ENCODE peak calls at places on chromosomes 3 and 15, in nine cellular contexts. One of them, this sample, is unnamed.

GRCh38 chr3:48564022-48564421 is 441 bp upstream of the UCN2 start:
- DNase-seq in psoas muscle: peak; percentile 50
- DNase-seq in retinal pigment epithelial cell: no peak
- DNase-seq in breast epithelium: no peak
- DNase-seq in fibroblast of pulmonary artery: peak; percentile 52
- DNase-seq in heart left ventricle: no peak
- DNase-seq in neural progenitor cell: no peak
- DNase-seq in coronary artery: no peak
- DNase-seq in HL-60: peak; percentile 54
- DNase-seq in this sample: no peak

GRCh38 chr3:124887177-124887995 is at the start of gene ITGB5:
- DNase-seq in neural progenitor cell: peak; percentile 91
- DNase-seq in coronary artery: peak; percentile 93
- DNase-seq in retinal pigment epithelial cell: no peak
- DNase-seq in breast epithelium: peak; percentile 77
- DNase-seq in HL-60: peak; percentile 3
- DNase-seq in psoas muscle: peak; percentile 87
- DNase-seq in fibroblast of pulmonary artery: peak; percentile 83
- DNase-seq in heart left ventricle: peak; percentile 85
- DNase-seq in this sample: peak; percentile 32

GRCh38 chr3:53708001-53708621 is 138.1 kb downstream of the CHDH start:
- DNase-seq in fibroblast of pulmonary artery: no peak
- DNase-seq in HL-60: peak; percentile 86
- DNase-seq in neural progenitor cell: no peak
- DNase-seq in coronary artery: peak; percentile 14
- DNase-seq in breast epithelium: no peak
- DNase-seq in retinal pigment epithelial cell: no peak
- DNase-seq in psoas muscle: no peak
- DNase-seq in heart left ventricle: peak; percentile 59
- DNase-seq in this sample: no peak

GRCh38 chr15:87566236-87566635 is 690.3 kb downstream of the NTRK3 start:
- DNase-seq in coronary artery: no peak
- DNase-seq in retinal pigment epithelial cell: no peak
- DNase-seq in fibroblast of pulmonary artery: no peak
- DNase-seq in HL-60: no peak
- DNase-seq in psoas muscle: no peak
- DNase-seq in heart left ventricle: no peak
- DNase-seq in neural progenitor cell: no peak
- DNase-seq in breast epithelium: no peak
- DNase-seq in this sample: no peak

GRCh38 chr3:50612234-50612972 is 829 bp upstream of the CISH start:
- DNase-seq in psoas muscle: no peak
- DNase-seq in neural progenitor cell: no peak
- DNase-seq in fibroblast of pulmonary artery: no peak
- DNase-seq in coronary artery: no peak
- DNase-seq in heart left ventricle: no peak
- DNase-seq in breast epithelium: no peak
- DNase-seq in retinal pigment epithelial cell: no peak
- DNase-seq in HL-60: no peak
- DNase-seq in this sample: no peak

GRCh38 chr3:78613366-78614008 is 1154.3 kb downstream of the ROBO1 start:
- DNase-seq in fibroblast of pulmonary artery: no peak
- DNase-seq in neural progenitor cell: no peak
- DNase-seq in coronary artery: no peak
- DNase-seq in HL-60: no peak
- DNase-seq in heart left ventricle: no peak
- DNase-seq in psoas muscle: no peak
- DNase-seq in retinal pigment epithelial cell: no peak
- DNase-seq in breast epithelium: no peak
- DNase-seq in this sample: no peak

GRCh38 chr3:184659797-184660301 is 52.0 kb downstream of the MAGEF1 start:
- DNase-seq in breast epithelium: no peak
- DNase-seq in neural progenitor cell: peak; percentile 39
- DNase-seq in heart left ventricle: no peak
- DNase-seq in coronary artery: no peak
- DNase-seq in HL-60: no peak
- DNase-seq in psoas muscle: peak; percentile 35
- DNase-seq in retinal pigment epithelial cell: no peak
- DNase-seq in fibroblast of pulmonary artery: no peak
- DNase-seq in this sample: no peak

GRCh38 chr3:128804017-128804816 is 75.2 kb upstream of the ACAD9 start:
- DNase-seq in breast epithelium: no peak
- DNase-seq in fibroblast of pulmonary artery: peak; percentile 60
- DNase-seq in heart left ventricle: no peak
- DNase-seq in HL-60: peak; percentile 58
- DNase-seq in coronary artery: no peak
- DNase-seq in psoas muscle: no peak
- DNase-seq in neural progenitor cell: no peak
- DNase-seq in retinal pigment epithelial cell: no peak
- DNase-seq in this sample: no peak

GRCh38 chr3:130242850-130243569 is 102.5 kb upstream of the COL6A5 start:
- DNase-seq in heart left ventricle: no peak
- DNase-seq in retinal pigment epithelial cell: no peak
- DNase-seq in coronary artery: no peak
- DNase-seq in fibroblast of pulmonary artery: peak; percentile 20
- DNase-seq in neural progenitor cell: peak; percentile 8
- DNase-seq in psoas muscle: no peak
- DNase-seq in HL-60: no peak
- DNase-seq in breast epithelium: no peak
- DNase-seq in this sample: no peak
- TF ChIP-seq CTCF in heart left ventricle: no peak
- TF ChIP-seq CTCF in retinal pigment epithelial cell: peak; percentile 26
- TF ChIP-seq CTCF in coronary artery: no peak
- TF ChIP-seq CTCF in fibroblast of pulmonary artery: peak; percentile 12
- TF ChIP-seq CTCF in neural progenitor cell: peak; percentile 39
- TF ChIP-seq CTCF in psoas muscle: no peak
- TF ChIP-seq CTCF in HL-60: no peak
- TF ChIP-seq CTCF in breast epithelium: no peak
- TF ChIP-seq CTCF in this sample: no peak

DNA sequence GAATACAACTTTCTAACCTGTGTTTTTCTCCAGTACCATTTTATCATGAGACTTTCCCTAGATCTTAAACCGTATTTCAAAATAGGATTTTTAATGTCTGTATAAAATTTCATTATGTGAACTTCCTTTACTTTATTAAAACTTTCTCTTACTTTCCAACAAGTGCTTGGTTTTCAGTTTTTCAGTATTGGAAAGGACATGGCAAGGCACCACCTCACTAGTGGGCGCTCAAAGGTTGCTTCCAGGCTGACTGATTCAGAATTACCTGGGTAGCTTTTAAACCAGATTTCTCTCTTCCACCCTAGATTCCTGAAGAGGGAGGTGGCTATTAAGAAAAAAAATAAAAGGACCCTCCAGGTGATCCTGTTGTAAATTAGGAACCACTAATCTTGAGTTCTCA is 236.6 kb downstream of the SOX2 start:
- DNase-seq in fibroblast of pulmonary artery: no peak
- DNase-seq in coronary artery: no peak
- DNase-seq in HL-60: no peak
- DNase-seq in retinal pigment epithelial cell: no peak
- DNase-seq in neural progenitor cell: peak; percentile 8
- DNase-seq in heart left ventricle: no peak
- DNase-seq in psoas muscle: no peak
- DNase-seq in breast epithelium: no peak
- DNase-seq in this sample: no peak
- TF ChIP-seq CTCF in fibroblast of pulmonary artery: no peak
- TF ChIP-seq CTCF in coronary artery: no peak
- TF ChIP-seq CTCF in HL-60: no peak
- TF ChIP-seq CTCF in retinal pigment epithelial cell: peak; percentile 55
- TF ChIP-seq CTCF in neural progenitor cell: peak; percentile 35
- TF ChIP-seq CTCF in heart left ventricle: no peak
- TF ChIP-seq CTCF in psoas muscle: no peak
- TF ChIP-seq CTCF in breast epithelium: no peak
- TF ChIP-seq CTCF in this sample: no peak

DNA sequence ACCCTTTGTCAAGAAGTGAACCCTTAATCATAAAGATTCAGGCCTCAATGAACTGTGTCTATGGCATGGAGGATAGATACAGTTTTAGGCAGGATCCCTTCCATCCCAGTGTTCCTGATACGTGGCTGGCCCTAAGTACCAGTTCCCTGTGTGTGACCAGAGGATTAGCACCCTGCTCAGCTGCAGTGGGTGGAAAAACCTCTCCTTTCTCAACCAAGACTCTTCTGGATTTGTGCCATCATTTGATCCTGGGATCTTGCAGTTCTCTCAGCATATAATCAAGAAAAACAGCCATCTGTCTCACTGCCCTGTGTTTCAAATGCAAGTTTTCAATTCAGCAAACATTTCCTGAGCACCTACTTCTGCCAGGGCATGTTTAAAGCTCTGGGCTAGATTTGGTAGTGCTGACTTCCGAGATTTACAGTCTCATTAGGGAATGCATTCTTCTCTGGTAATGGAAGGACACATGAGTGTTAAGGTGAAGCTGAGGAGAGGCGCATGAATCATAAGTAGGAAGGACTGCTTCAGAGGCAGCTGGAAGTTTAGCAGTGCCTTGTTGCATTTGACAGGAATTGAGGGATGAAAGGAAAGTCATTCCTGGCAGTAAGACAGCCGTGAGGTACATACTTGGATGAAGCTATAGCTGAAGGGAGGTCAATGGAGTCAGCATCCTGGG is 388.3 kb downstream of the MFSD1 start:
- DNase-seq in neural progenitor cell: no peak
- DNase-seq in retinal pigment epithelial cell: peak; percentile 48
- DNase-seq in HL-60: no peak
- DNase-seq in psoas muscle: no peak
- DNase-seq in fibroblast of pulmonary artery: peak; percentile 26
- DNase-seq in coronary artery: no peak
- DNase-seq in breast epithelium: no peak
- DNase-seq in heart left ventricle: no peak
- DNase-seq in this sample: no peak
- TF ChIP-seq CTCF in neural progenitor cell: no peak
- TF ChIP-seq CTCF in retinal pigment epithelial cell: no peak
- TF ChIP-seq CTCF in HL-60: no peak
- TF ChIP-seq CTCF in psoas muscle: no peak
- TF ChIP-seq CTCF in fibroblast of pulmonary artery: no peak
- TF ChIP-seq CTCF in coronary artery: no peak
- TF ChIP-seq CTCF in breast epithelium: no peak
- TF ChIP-seq CTCF in heart left ventricle: no peak
- TF ChIP-seq CTCF in this sample: no peak

DNA sequence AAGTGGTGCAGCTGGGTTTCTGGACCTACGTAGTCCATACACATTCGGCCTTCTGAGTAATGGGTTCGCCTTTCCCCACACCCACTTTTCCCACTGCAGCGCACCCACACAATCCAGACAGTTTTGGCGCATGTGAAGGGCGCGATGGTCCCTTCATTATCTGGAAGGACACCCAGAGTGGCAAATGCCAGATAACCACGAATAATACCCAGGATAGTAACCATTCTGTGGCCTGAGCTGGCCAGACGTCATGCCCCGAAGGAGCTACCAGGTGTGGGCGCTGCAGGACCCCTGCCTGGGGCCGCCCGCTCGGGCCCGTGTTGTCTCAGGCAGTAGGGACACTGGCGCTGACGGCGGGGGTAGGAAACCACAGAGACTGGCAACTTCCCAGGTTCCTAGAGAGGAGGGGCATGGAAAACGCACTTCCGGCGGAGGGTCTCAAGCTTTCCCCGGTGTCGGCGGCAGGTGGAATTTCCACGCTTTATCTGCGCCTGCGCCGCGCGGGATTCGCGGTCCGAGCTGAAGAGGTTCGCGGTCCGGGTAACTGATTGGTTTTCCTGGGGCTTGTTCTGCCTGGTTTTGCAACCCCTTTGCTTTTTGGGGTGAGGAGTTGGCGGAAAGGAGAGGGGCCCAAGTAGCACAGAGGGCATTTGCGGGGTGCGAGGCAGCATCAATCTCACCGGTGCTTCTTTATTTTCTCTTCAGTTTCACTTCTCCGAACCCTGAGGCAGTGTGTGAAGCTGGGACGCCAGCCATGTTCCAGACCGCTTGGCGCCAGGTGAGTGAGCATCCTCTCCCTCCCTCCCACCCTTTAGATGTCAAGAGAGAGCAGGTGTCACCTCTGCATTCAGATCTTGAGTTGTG is at the start of gene ZNF620:
- DNase-seq in HL-60: peak; percentile 60
- DNase-seq in psoas muscle: peak; percentile 75
- DNase-seq in heart left ventricle: peak; percentile 83
- DNase-seq in coronary artery: peak; percentile 86
- DNase-seq in retinal pigment epithelial cell: peak; percentile 52
- DNase-seq in breast epithelium: peak; percentile 69
- DNase-seq in neural progenitor cell: peak; percentile 90
- DNase-seq in fibroblast of pulmonary artery: peak; percentile 65
- DNase-seq in this sample: peak; percentile 35
- TF ChIP-seq CTCF in HL-60: no peak
- TF ChIP-seq CTCF in psoas muscle: peak; percentile 28
- TF ChIP-seq CTCF in heart left ventricle: peak; percentile 39
- TF ChIP-seq CTCF in coronary artery: no peak
- TF ChIP-seq CTCF in retinal pigment epithelial cell: peak; percentile 64
- TF ChIP-seq CTCF in breast epithelium: no peak
- TF ChIP-seq CTCF in neural progenitor cell: peak; percentile 54
- TF ChIP-seq CTCF in fibroblast of pulmonary artery: peak; percentile 38
- TF ChIP-seq CTCF in this sample: no peak

GRCh38 chr3:172202797-172203196 is 163.4 kb downstream of the FNDC3B start:
- DNase-seq in coronary artery: no peak
- DNase-seq in heart left ventricle: no peak
- DNase-seq in psoas muscle: no peak
- DNase-seq in HL-60: no peak
- DNase-seq in breast epithelium: no peak
- DNase-seq in fibroblast of pulmonary artery: no peak
- DNase-seq in retinal pigment epithelial cell: no peak
- DNase-seq in neural progenitor cell: no peak
- DNase-seq in this sample: no peak
- TF ChIP-seq CTCF in coronary artery: no peak
- TF ChIP-seq CTCF in heart left ventricle: no peak
- TF ChIP-seq CTCF in psoas muscle: no peak
- TF ChIP-seq CTCF in HL-60: no peak
- TF ChIP-seq CTCF in breast epithelium: no peak
- TF ChIP-seq CTCF in fibroblast of pulmonary artery: peak; percentile 12
- TF ChIP-seq CTCF in retinal pigment epithelial cell: no peak
- TF ChIP-seq CTCF in neural progenitor cell: no peak
- TF ChIP-seq CTCF in this sample: no peak

DNA sequence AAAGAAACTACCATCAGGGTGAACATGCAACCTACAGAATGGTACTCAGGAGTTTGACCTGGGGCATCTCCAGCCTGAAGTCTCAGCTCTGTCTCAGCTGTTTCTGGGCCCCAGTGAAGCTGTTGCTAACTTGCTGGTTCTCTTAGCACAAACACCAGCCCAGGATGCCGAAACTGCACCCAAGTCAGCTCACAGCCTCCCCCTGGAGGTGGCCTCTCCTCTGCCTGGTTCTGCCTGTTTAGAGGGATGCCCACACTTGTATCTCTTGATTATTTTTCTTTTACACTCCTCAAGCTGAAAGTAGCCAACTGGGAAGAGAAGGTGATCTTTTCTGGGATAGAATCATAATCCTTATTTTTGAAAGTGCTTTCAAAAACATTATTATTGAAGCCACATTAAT is 289.0 kb upstream of the RASGRP1 start:
- DNase-seq in breast epithelium: no peak
- DNase-seq in fibroblast of pulmonary artery: peak; percentile 55
- DNase-seq in coronary artery: no peak
- DNase-seq in heart left ventricle: no peak
- DNase-seq in neural progenitor cell: peak; percentile 63
- DNase-seq in HL-60: no peak
- DNase-seq in psoas muscle: no peak
- DNase-seq in retinal pigment epithelial cell: no peak
- DNase-seq in this sample: no peak
- TF ChIP-seq CTCF in breast epithelium: no peak
- TF ChIP-seq CTCF in fibroblast of pulmonary artery: peak; percentile 57
- TF ChIP-seq CTCF in coronary artery: no peak
- TF ChIP-seq CTCF in heart left ventricle: no peak
- TF ChIP-seq CTCF in neural progenitor cell: peak; percentile 62
- TF ChIP-seq CTCF in HL-60: no peak
- TF ChIP-seq CTCF in psoas muscle: no peak
- TF ChIP-seq CTCF in retinal pigment epithelial cell: peak; percentile 54
- TF ChIP-seq CTCF in this sample: no peak